ENCODE peak calls at places on chromosome 21, in six cellular contexts. One of them, this sample, is unnamed.

GRCh38 chr21:29306920-29307319 is 8.2 kb downstream of the BACH1 start:
- DNase-seq in K562: no peak
- DNase-seq in GM12878: no peak
- DNase-seq in HCT116: no peak
- DNase-seq in H1: no peak
- DNase-seq in HepG2: no peak
- DNase-seq in this sample: no peak

GRCh38 chr21:43590220-43590619 is 69.1 kb downstream of the HSF2BP start:
- DNase-seq in HepG2: peak
- DNase-seq in HCT116: no peak
- DNase-seq in K562: no peak
- DNase-seq in H1: no peak
- DNase-seq in GM12878: no peak
- DNase-seq in this sample: no peak

GRCh38 chr21:25791321-25791720 is 56.5 kb downstream of the GABPA start:
- DNase-seq in HCT116: peak
- DNase-seq in K562: no peak
- DNase-seq in HepG2: peak
- DNase-seq in H1: no peak
- DNase-seq in GM12878: no peak
- DNase-seq in this sample: no peak

GRCh38 chr21:32562915-32563314 is 22.4 kb downstream of the TCP10L start:
- DNase-seq in GM12878: no peak
- DNase-seq in K562: no peak
- DNase-seq in H1: no peak
- DNase-seq in HepG2: no peak
- DNase-seq in HCT116: no peak
- DNase-seq in this sample: no peak

GRCh38 chr21:46636550-46637289 is 1.2 kb downstream of the PRMT2 start:
- DNase-seq in K562: peak
- DNase-seq in GM12878: no peak
- DNase-seq in HCT116: no peak
- DNase-seq in H1: no peak
- DNase-seq in HepG2: no peak
- DNase-seq in this sample: no peak

GRCh38 chr21:27741736-27742135 is 774.8 kb upstream of the ADAMTS5 start:
- DNase-seq in GM12878: no peak
- DNase-seq in HepG2: no peak
- DNase-seq in HCT116: no peak
- DNase-seq in K562: no peak
- DNase-seq in H1: no peak
- DNase-seq in this sample: no peak

GRCh38 chr21:42406201-42406601 is 2.5 kb downstream of the UBASH3A start:
- DNase-seq in HCT116: no peak
- DNase-seq in K562: no peak
- DNase-seq in H1: no peak
- DNase-seq in HepG2: no peak
- DNase-seq in GM12878: no peak
- DNase-seq in this sample: no peak

GRCh38 chr21:42569732-42570301 is 56.2 kb downstream of the SLC37A1 start:
- DNase-seq in HCT116: no peak
- DNase-seq in H1: no peak
- DNase-seq in HepG2: no peak
- DNase-seq in K562: no peak
- DNase-seq in GM12878: no peak
- DNase-seq in this sample: no peak

GRCh38 chr21:34732388-34732821 is 63.6 kb downstream of the CLIC6 start:
- DNase-seq in HCT116: no peak
- DNase-seq in HepG2: no peak
- DNase-seq in K562: no peak
- DNase-seq in GM12878: no peak
- DNase-seq in H1: no peak
- DNase-seq in this sample: no peak

GRCh38 chr21:33971492-33972013 is 55.9 kb upstream of the ATP5PO start:
- DNase-seq in H1: peak
- DNase-seq in K562: no peak
- DNase-seq in GM12878: no peak
- DNase-seq in HepG2: peak
- DNase-seq in HCT116: no peak
- DNase-seq in this sample: peak

GRCh38 chr21:35227774-35228173 is 178.7 kb upstream of the RUNX1 start:
- DNase-seq in H1: no peak
- DNase-seq in GM12878: no peak
- DNase-seq in K562: no peak
- DNase-seq in HCT116: no peak
- DNase-seq in HepG2: no peak
- DNase-seq in this sample: no peak

GRCh38 chr21:21165063-21165645 is 166.9 kb downstream of the NCAM2 start:
- DNase-seq in H1: no peak
- DNase-seq in HCT116: no peak
- DNase-seq in GM12878: no peak
- DNase-seq in K562: no peak
- DNase-seq in HepG2: no peak
- DNase-seq in this sample: no peak

GRCh38 chr21:43355196-43355924 is 71.6 kb downstream of the SIK1 start:
- DNase-seq in HCT116: no peak
- DNase-seq in HepG2: no peak
- DNase-seq in H1: no peak
- DNase-seq in K562: no peak
- DNase-seq in GM12878: no peak
- DNase-seq in this sample: no peak

GRCh38 chr21:15421947-15422346 is 307.8 kb upstream of the USP25 start:
- DNase-seq in HepG2: no peak
- DNase-seq in HCT116: no peak
- DNase-seq in H1: no peak
- DNase-seq in K562: no peak
- DNase-seq in GM12878: no peak
- DNase-seq in this sample: no peak

GRCh38 chr21:34670220-34670961 is 1.6 kb downstream of the CLIC6 start:
- DNase-seq in GM12878: no peak
- DNase-seq in HepG2: no peak
- DNase-seq in K562: no peak
- DNase-seq in HCT116: no peak
- DNase-seq in H1: peak
- DNase-seq in this sample: no peak

GRCh38 chr21:16007933-16008332 is 278.2 kb downstream of the USP25 start:
- DNase-seq in HCT116: no peak
- DNase-seq in HepG2: no peak
- DNase-seq in K562: no peak
- DNase-seq in H1: no peak
- DNase-seq in GM12878: no peak
- DNase-seq in this sample: no peak

GRCh38 chr21:21624674-21625073 is 626.5 kb downstream of the NCAM2 start:
- DNase-seq in K562: no peak
- DNase-seq in GM12878: no peak
- DNase-seq in H1: no peak
- DNase-seq in HCT116: no peak
- DNase-seq in HepG2: no peak
- DNase-seq in this sample: no peak

GRCh38 chr21:25871566-25871965 is 136.8 kb downstream of the GABPA start:
- DNase-seq in GM12878: no peak
- DNase-seq in HepG2: no peak
- DNase-seq in H1: peak
- DNase-seq in K562: peak
- DNase-seq in HCT116: no peak
- DNase-seq in this sample: no peak

GRCh38 chr21:16169102-16169511 is 439.3 kb downstream of the USP25 start:
- DNase-seq in HCT116: no peak
- DNase-seq in HepG2: no peak
- DNase-seq in H1: no peak
- DNase-seq in K562: no peak
- DNase-seq in GM12878: no peak
- DNase-seq in this sample: no peak

GRCh38 chr21:17387030-17387617 is 125.7 kb upstream of the CXADR start:
- DNase-seq in HCT116: peak
- DNase-seq in HepG2: peak
- DNase-seq in K562: peak
- DNase-seq in H1: no peak
- DNase-seq in GM12878: peak
- DNase-seq in this sample: peak

GRCh38 chr21:35470522-35470921 is 421.4 kb upstream of the RUNX1 start:
- DNase-seq in HCT116: no peak
- DNase-seq in HepG2: no peak
- DNase-seq in H1: no peak
- DNase-seq in GM12878: no peak
- DNase-seq in K562: peak
- DNase-seq in this sample: peak

GRCh38 chr21:32315511-32316362 is 17.1 kb downstream of the MRAP start:
- DNase-seq in H1: no peak
- DNase-seq in GM12878: no peak
- DNase-seq in HepG2: peak
- DNase-seq in K562: no peak
- DNase-seq in HCT116: no peak
- DNase-seq in this sample: no peak

GRCh38 chr21:38495242-38495641 is 3.0 kb downstream of the ERG start:
- DNase-seq in GM12878: no peak
- DNase-seq in K562: no peak
- DNase-seq in HCT116: no peak
- DNase-seq in HepG2: no peak
- DNase-seq in H1: no peak
- DNase-seq in this sample: no peak

GRCh38 chr21:38494254-38494648 is 4.0 kb downstream of the ERG start:
- DNase-seq in HCT116: no peak
- DNase-seq in HepG2: no peak
- DNase-seq in H1: no peak
- DNase-seq in K562: no peak
- DNase-seq in GM12878: no peak
- DNase-seq in this sample: no peak

GRCh38 chr21:38492002-38492401 is 6.3 kb downstream of the ERG start:
- DNase-seq in H1: no peak
- DNase-seq in HCT116: no peak
- DNase-seq in K562: peak
- DNase-seq in HepG2: no peak
- DNase-seq in GM12878: no peak
- DNase-seq in this sample: no peak

GRCh38 chr21:38494688-38495087 is 3.6 kb downstream of the ERG start:
- DNase-seq in GM12878: no peak
- DNase-seq in HCT116: no peak
- DNase-seq in HepG2: no peak
- DNase-seq in K562: no peak
- DNase-seq in H1: no peak
- DNase-seq in this sample: no peak

GRCh38 chr21:38493549-38494253 is 4.6 kb downstream of the ERG start:
- DNase-seq in HCT116: no peak
- DNase-seq in GM12878: no peak
- DNase-seq in H1: no peak
- DNase-seq in K562: no peak
- DNase-seq in HepG2: no peak
- DNase-seq in this sample: no peak
- TF ChIP-seq ZNF274 in HCT116: no peak
- TF ChIP-seq ZNF274 in GM12878: no peak
- TF ChIP-seq ZNF274 in H1: no peak
- TF ChIP-seq ZNF274 in K562: no peak
- TF ChIP-seq ZNF274 in HepG2: no peak
- TF ChIP-seq ZNF274 in this sample: no peak

GRCh38 chr21:41374177-41374712 is 12.4 kb downstream of the MX2 start:
- DNase-seq in H1: no peak
- DNase-seq in HepG2: no peak
- DNase-seq in HCT116: no peak
- DNase-seq in GM12878: no peak
- DNase-seq in K562: no peak
- DNase-seq in this sample: no peak

GRCh38 chr21:41373769-41374168 is 11.9 kb downstream of the MX2 start:
- DNase-seq in HepG2: no peak
- DNase-seq in H1: no peak
- DNase-seq in K562: no peak
- DNase-seq in HCT116: no peak
- DNase-seq in GM12878: no peak
- DNase-seq in this sample: no peak

GRCh38 chr21:41375875-41376274 is 14.0 kb downstream of the MX2 start:
- DNase-seq in K562: no peak
- DNase-seq in H1: no peak
- DNase-seq in HCT116: no peak
- DNase-seq in HepG2: no peak
- DNase-seq in GM12878: no peak
- DNase-seq in this sample: no peak

GRCh38 chr21:41373253-41373652 is 11.4 kb downstream of the MX2 start:
- DNase-seq in K562: no peak
- DNase-seq in GM12878: no peak
- DNase-seq in H1: no peak
- DNase-seq in HepG2: no peak
- DNase-seq in HCT116: no peak
- DNase-seq in this sample: no peak

DNA sequence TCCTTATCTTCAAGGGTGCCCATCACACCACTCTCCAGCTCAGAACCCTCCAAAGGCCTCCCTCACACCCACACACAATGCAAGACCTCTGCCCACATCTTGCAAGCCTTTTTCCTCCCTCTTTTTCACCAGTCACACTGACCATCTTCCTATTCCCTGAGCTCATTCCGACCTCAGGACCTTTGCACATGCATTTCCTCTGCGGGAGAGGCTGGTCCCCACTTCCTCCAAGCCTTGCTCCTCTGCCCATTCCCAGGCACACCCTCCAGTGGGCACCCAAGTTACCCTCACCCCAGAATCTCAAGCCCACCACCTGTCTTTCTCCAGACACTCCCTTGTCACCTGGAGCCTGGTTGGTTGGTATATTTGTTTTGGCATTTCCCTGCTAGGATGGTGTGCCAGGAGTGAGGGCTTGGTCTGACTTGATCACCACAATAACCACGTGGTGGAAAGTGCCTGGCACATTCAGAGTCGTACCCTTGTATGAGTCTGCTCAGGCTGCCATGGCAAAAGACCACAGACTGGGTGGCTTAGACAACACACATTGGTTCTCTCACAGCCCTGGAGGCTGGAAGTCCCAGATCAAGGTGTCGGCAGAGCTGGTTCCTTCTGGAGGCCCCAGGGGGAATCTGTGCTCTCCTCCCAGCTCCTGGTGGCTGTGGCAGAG is 13.2 kb downstream of the MX2 start:
- DNase-seq in HepG2: no peak
- DNase-seq in H1: no peak
- DNase-seq in HCT116: no peak
- DNase-seq in GM12878: no peak
- DNase-seq in K562: no peak
- DNase-seq in this sample: no peak
- TF ChIP-seq ZNF274 in HepG2: no peak
- TF ChIP-seq ZNF274 in H1: no peak
- TF ChIP-seq ZNF274 in HCT116: no peak
- TF ChIP-seq ZNF274 in GM12878: no peak
- TF ChIP-seq ZNF274 in K562: no peak
- TF ChIP-seq ZNF274 in this sample: no peak

GRCh38 chr21:45506241-45506817 is 35.9 kb downstream of the SLC19A1 start:
- DNase-seq in H1: no peak
- DNase-seq in K562: peak
- DNase-seq in HepG2: no peak
- DNase-seq in HCT116: no peak
- DNase-seq in GM12878: no peak
- DNase-seq in this sample: no peak
- TF ChIP-seq ZNF274 in H1: no peak
- TF ChIP-seq ZNF274 in K562: no peak
- TF ChIP-seq ZNF274 in HepG2: no peak
- TF ChIP-seq ZNF274 in HCT116: no peak
- TF ChIP-seq ZNF274 in GM12878: no peak
- TF ChIP-seq ZNF274 in this sample: no peak

DNA sequence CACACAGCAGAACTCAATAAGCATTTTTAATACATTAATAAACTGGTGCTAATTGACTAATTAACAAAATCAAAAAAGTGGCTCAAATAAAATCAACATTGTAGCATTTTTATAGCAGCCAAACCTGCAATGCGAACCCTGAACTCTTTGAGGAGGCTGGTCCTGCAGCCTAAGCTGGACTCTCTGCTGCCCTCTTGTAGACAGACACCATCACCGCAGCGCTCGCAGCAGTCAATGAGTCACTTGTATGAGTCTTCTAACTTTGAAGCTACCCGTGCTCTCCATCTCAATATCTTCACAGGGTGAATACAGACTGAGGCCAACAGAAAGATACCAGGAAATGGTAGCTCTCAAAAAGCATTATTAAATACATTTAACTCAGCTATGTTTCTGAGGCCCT is 9.7 kb upstream of the KRTAP7-1 start:
- DNase-seq in K562: peak
- DNase-seq in HCT116: no peak
- DNase-seq in H1: peak
- DNase-seq in HepG2: peak
- DNase-seq in GM12878: no peak
- DNase-seq in this sample: peak
- TF ChIP-seq ZNF274 in K562: no peak
- TF ChIP-seq ZNF274 in HCT116: no peak
- TF ChIP-seq ZNF274 in H1: no peak
- TF ChIP-seq ZNF274 in HepG2: no peak
- TF ChIP-seq ZNF274 in GM12878: no peak
- TF ChIP-seq ZNF274 in this sample: no peak